ENCODE peak calls at places on chromosome 17, in ten cellular contexts. I is vagina; R is A549; U is SJSA1; D is Karpas-422; W is CD8-positive, alpha-beta T cell; C is GM23338; L is neural progenitor cell; T is brain microvascular endothelial cell; Y is endodermal cell. H is an unnamed sample.

GRCh38 chr17:4199818-4200402 is 56.9 kb downstream of the CYB5D2 start:
- DNase-seq in I (no peak), R (peak; percentile 81), U (peak; percentile 33), D (peak; percentile 85), W (no peak), C (peak; percentile 84), L (peak; percentile 80), T (no peak), Y (peak; percentile 81), H (peak; percentile 39)

GRCh38 chr17:72422505-72423285 is 301.9 kb downstream of the SOX9 start:
- DNase-seq in I (no peak), R (peak; percentile 97), U (peak; percentile 95), D (peak; percentile 78), W (no peak), C (no peak), L (no peak), T (peak; percentile 91), Y (peak; percentile 70), H (no peak)

GRCh38 chr17:8109669-8110455 is 8.5 kb downstream of the ALOXE3 start:
- DNase-seq in I (no peak), R (peak; percentile 75), U (peak; percentile 22), D (peak; percentile 89), W (peak; percentile 75), C (peak; percentile 91), L (peak; percentile 82), T (no peak), Y (peak; percentile 96), H (peak; percentile 82)

GRCh38 chr17:2192367-2193028 is 111.1 kb downstream of the SMG6 start:
- DNase-seq in I (no peak), R (peak; percentile 54), U (peak; percentile 94), D (peak; percentile 66), W (peak; percentile 62), C (no peak), L (no peak), T (peak; percentile 95), Y (no peak), H (peak; percentile 32)

GRCh38 chr17:18033442-18034099 is 5.4 kb downstream of the ATPAF2 start:
- DNase-seq in I (no peak), R (peak; percentile 86), U (peak; percentile 53), D (peak; percentile 94), W (peak; percentile 37), C (peak; percentile 95), L (peak; percentile 86), T (peak; percentile 76), Y (peak; percentile 81), H (peak; percentile 74)

GRCh38 chr17:82517230-82517865 is 2.2 kb upstream of the FOXK2 start:
- DNase-seq in I (no peak), R (no peak), U (no peak), D (no peak), W (no peak), C (no peak), L (no peak), T (no peak), Y (no peak), H (no peak)

GRCh38 chr17:47844230-47844629 is 3.2 kb upstream of the SCRN2 start:
- DNase-seq in I (no peak), R (no peak), U (no peak), D (no peak), W (no peak), C (no peak), L (no peak), T (peak; percentile 88), Y (no peak), H (no peak)

GRCh38 chr17:4764612-4765011 is 7.1 kb upstream of the TM4SF5 start:
- DNase-seq in I (no peak), R (no peak), U (no peak), D (no peak), W (no peak), C (no peak), L (no peak), T (no peak), Y (no peak), H (no peak)

GRCh38 chr17:81448442-81448841 is 53.2 kb downstream of the BAHCC1 start:
- DNase-seq in I (no peak), R (no peak), U (no peak), D (no peak), W (no peak), C (no peak), L (no peak), T (no peak), Y (no peak), H (no peak)

GRCh38 chr17:66508896-66509843 is 206.8 kb downstream of the PRKCA start:
- DNase-seq in I (no peak), R (peak; percentile 87), U (peak; percentile 75), D (no peak), W (no peak), C (no peak), L (no peak), T (peak; percentile 52), Y (no peak), H (no peak)

DNA sequence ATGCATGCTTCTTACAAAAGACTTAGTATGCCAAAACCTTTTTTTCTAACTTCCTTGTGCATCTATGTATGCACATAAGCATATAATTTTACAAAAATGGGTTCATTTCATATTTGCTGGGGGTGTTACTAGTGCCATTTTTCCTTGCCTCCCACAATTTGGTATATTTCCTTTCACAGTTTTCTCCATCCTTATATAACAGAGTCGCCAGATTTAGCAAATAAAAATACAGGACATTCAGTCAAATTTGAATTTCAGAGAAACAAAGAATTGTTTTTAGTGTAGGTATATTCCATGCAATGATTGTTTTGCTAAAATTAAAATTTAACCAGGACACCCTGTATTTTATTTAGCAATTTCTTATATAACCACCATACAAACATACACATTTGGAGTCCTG is 4.0 kb upstream of the FBXO39 start:
- DNase-seq in I (no peak), R (no peak), U (no peak), D (no peak), W (no peak), C (no peak), L (no peak), T (no peak), Y (no peak), H (no peak)
- H3K4me3 ChIP-seq in I (no peak overlapping the region), R (no peak overlapping the region), U (no peak overlapping the region), D (no peak overlapping the region), W (no peak overlapping the region), C (no peak overlapping the region), L (no peak overlapping the region), T (no peak overlapping the region), Y (no peak overlapping the region), H (no peak overlapping the region)

GRCh38 chr17:50165466-50165865 is 339 bp upstream of the SGCA start:
- DNase-seq in I (no peak), R (no peak), U (no peak), D (no peak), W (no peak), C (no peak), L (no peak), T (no peak), Y (no peak), H (no peak)
- H3K27ac ChIP-seq in I (peak overlapping the region; percentile 69), R (no peak overlapping the region), U (no peak overlapping the region), D (no peak overlapping the region), W (no peak overlapping the region), C (no peak overlapping the region), L (no peak overlapping the region), T (no peak overlapping the region), Y (no peak overlapping the region), H (no peak overlapping the region)

GRCh38 chr17:33266116-33266515 is 27.0 kb downstream of the ASIC2 start:
- DNase-seq in I (no peak), R (no peak), U (no peak), D (no peak), W (no peak), C (no peak), L (no peak), T (no peak), Y (no peak), H (no peak)

GRCh38 chr17:33267881-33268548 is 25.1 kb downstream of the ASIC2 start:
- DNase-seq in I (no peak), R (no peak), U (no peak), D (no peak), W (no peak), C (no peak), L (no peak), T (no peak), Y (no peak), H (no peak)

GRCh38 chr17:33269337-33270060 is 23.6 kb downstream of the ASIC2 start:
- DNase-seq in I (no peak), R (no peak), U (no peak), D (no peak), W (no peak), C (no peak), L (no peak), T (no peak), Y (no peak), H (no peak)

GRCh38 chr17:33266611-33267010 is 26.5 kb downstream of the ASIC2 start:
- DNase-seq in I (no peak), R (no peak), U (no peak), D (no peak), W (no peak), C (no peak), L (no peak), T (no peak), Y (no peak), H (no peak)

DNA sequence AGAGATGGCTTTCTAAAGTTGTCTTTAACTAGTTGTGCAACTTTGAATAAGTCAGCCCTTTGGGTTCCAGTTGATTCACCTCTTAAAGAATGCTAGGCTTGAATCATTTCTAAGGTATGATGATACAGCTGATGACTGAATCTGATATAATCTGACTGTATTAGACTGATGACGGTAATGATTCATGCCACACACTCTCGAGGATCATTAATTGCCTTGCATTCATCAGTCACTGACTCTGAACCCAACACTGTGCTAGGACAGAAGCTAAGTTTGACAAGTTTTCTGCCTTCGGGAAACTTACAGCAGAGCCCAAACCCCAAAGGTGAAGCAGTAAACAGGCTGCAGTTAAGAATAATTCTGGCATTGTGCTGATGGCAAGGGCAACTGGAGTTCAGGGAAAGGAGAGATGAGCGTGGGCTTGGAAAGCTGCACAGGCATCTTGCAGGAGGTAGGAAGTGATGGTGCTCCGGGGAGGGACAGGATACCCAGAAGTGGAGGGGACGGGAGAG is 25.8 kb downstream of the ASIC2 start:
- DNase-seq in I (no peak), R (peak; percentile 55), U (peak; percentile 34), D (no peak), W (no peak), C (no peak), L (no peak), T (peak; percentile 72), Y (no peak), H (no peak)
- H3K4me3 ChIP-seq in I (no peak overlapping the region), R (no peak overlapping the region), U (no peak overlapping the region), D (no peak overlapping the region), W (no peak overlapping the region), C (no peak overlapping the region), L (no peak overlapping the region), T (no peak overlapping the region), Y (no peak overlapping the region), H (no peak overlapping the region)

GRCh38 chr17:21146362-21147021 is 19.7 kb downstream of the DHRS7B start:
- DNase-seq in I (no peak), R (no peak), U (no peak), D (no peak), W (no peak), C (no peak), L (no peak), T (no peak), Y (no peak), H (no peak)

GRCh38 chr17:21143695-21144094 is 16.9 kb downstream of the DHRS7B start:
- DNase-seq in I (no peak), R (no peak), U (no peak), D (no peak), W (no peak), C (no peak), L (no peak), T (no peak), Y (no peak), H (no peak)

DNA sequence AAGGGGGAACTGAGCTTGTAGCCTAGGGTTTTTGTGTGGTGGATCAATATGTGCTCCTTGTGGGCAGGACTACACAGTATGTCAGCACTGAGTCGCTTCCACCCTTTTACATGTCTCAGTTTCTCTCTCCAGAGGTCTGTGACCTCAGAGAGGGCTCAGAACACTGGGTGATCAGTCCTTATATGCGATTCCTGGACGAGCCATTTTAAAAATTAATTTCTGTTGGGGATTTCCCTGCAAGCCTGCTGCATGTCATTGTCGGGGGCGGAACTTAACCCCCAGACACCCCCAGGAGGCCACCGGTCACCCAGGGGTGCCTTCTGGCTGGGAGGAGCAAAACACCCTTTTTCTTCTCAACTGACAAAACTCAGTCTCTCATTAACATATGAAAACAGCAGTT is 14.1 kb downstream of the DHRS7B start:
- DNase-seq in I (no peak), R (no peak), U (no peak), D (no peak), W (no peak), C (no peak), L (no peak), T (no peak), Y (no peak), H (no peak)
- H3K27ac ChIP-seq in I (no peak overlapping the region), R (no peak overlapping the region), U (no peak overlapping the region), D (no peak overlapping the region), W (no peak overlapping the region), C (peak overlapping the region; percentile 81), L (no peak overlapping the region), T (no peak overlapping the region), Y (no peak overlapping the region), H (no peak overlapping the region)